ENCODE peak calls at places on chromosome 5, in four cellular contexts. R, G, I and D are unnamed samples.
A peak's percentile ranks its signal among the peaks of the same experiment; 100 is the strongest.

GRCh38 chr5:120457839-120458507 is 6.1 kb upstream of the PRR16 start:
- DNase-seq in R (peak; percentile 82), G (peak; percentile 63), I (peak; percentile 46), D (peak; percentile 12)

GRCh38 chr5:1640276-1640898 is 116.6 kb upstream of the LPCAT1 start:
- DNase-seq in R (no peak), G (no peak), I (no peak), D (no peak)

GRCh38 chr5:66608501-66608900 is 12.3 kb downstream of the MAST4 start:
- DNase-seq in R (no peak), G (no peak), I (no peak), D (no peak)

GRCh38 chr5:84393969-84394368 is 9.3 kb upstream of the EDIL3 start:
- DNase-seq in R (no peak), G (peak; percentile 42), I (no peak), D (no peak)

GRCh38 chr5:10691826-10692785 is 68.9 kb downstream of the DAP start:
- DNase-seq in R (no peak), G (no peak), I (no peak), D (no peak)

GRCh38 chr5:142322747-142323479 is 1.9 kb downstream of the SPRY4 start:
- DNase-seq in R (no peak), G (no peak), I (no peak), D (peak; percentile 35)

GRCh38 chr5:28549588-28549987 is 1511.2 kb upstream of the CDH9 start:
- DNase-seq in R (no peak), G (no peak), I (no peak), D (no peak)

GRCh38 chr5:34717426-34718327 is 61.5 kb downstream of the RAI14 start:
- DNase-seq in R (peak; percentile 63), G (peak; percentile 47), I (no peak), D (no peak)

GRCh38 chr5:122063836-122064235 is 14.2 kb downstream of the LOX start:
- DNase-seq in R (no peak), G (no peak), I (no peak), D (no peak)

GRCh38 chr5:24491482-24491881 is 153.3 kb downstream of the CDH10 start:
- DNase-seq in R (no peak), G (peak; percentile 58), I (no peak), D (no peak)

GRCh38 chr5:132204330-132204729 is 23.3 kb downstream of the P4HA2 start:
- DNase-seq in R (no peak), G (no peak), I (no peak), D (no peak)

GRCh38 chr5:108366500-108366899 is 15.4 kb downstream of the FBXL17 start:
- DNase-seq in R (no peak), G (no peak), I (no peak), D (no peak)

GRCh38 chr5:39424751-39425524 is at the start of gene DAB2:
- DNase-seq in R (peak; percentile 88), G (peak; percentile 87), I (peak; percentile 79), D (peak; percentile 78)

GRCh38 chr5:111197523-111197922 is 26.7 kb upstream of the CAMK4 start:
- DNase-seq in R (no peak), G (no peak), I (peak; percentile 44), D (no peak)

GRCh38 chr5:134574521-134574920 is 49.1 kb downstream of the JADE2 start:
- DNase-seq in R (no peak), G (no peak), I (no peak), D (no peak)

GRCh38 chr5:72619677-72620076 is 112.5 kb upstream of the ZNF366 start:
- DNase-seq in R (no peak), G (no peak), I (no peak), D (no peak)

GRCh38 chr5:91255396-91256141 is 127.5 kb downstream of the ARRDC3 start:
- DNase-seq in R (no peak), G (no peak), I (no peak), D (no peak)

GRCh38 chr5:91256142-91256524 is 127.0 kb downstream of the ARRDC3 start:
- DNase-seq in R (no peak), G (no peak), I (no peak), D (no peak)

GRCh38 chr5:91252916-91253315 is 130.2 kb downstream of the ARRDC3 start:
- DNase-seq in R (no peak), G (no peak), I (no peak), D (no peak)

GRCh38 chr5:91257301-91257700 is 125.8 kb downstream of the ARRDC3 start:
- DNase-seq in R (no peak), G (no peak), I (no peak), D (no peak)
- TF ChIP-seq RNF2 in R (no peak), G (no peak), I (no peak), D (no peak)

GRCh38 chr5:112397690-112398089 is 21.4 kb downstream of the EPB41L4A start:
- DNase-seq in R (no peak), G (no peak), I (no peak), D (no peak)

GRCh38 chr5:112401924-112402323 is 17.2 kb downstream of the EPB41L4A start:
- DNase-seq in R (no peak), G (no peak), I (no peak), D (no peak)

DNA sequence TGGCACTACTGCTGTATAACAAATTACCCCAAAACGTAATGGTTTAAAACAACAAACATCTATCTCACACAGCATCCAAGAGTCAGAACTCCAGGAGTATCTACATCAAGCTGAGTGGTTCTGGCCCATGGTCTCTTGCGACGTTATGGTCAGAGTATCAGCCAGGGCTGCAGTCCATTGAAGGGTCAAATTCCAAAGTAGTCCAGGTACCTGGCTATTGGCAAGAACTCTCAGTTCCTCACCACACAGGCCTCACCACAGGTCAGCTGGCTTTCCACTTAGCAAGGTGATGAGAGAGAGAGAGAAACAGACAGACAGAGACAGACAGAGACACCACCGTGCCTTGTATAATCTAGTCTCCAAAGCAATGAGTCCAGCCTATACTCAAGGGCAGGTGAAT is 22.6 kb downstream of the EPB41L4A start:
- DNase-seq in R (no peak), G (no peak), I (no peak), D (no peak)
- TF ChIP-seq RNF2 in R (no peak), G (no peak), I (no peak), D (no peak)

GRCh38 chr5:151162794-151163193 is 5.2 kb upstream of the ANXA6 start:
- DNase-seq in R (no peak), G (no peak), I (no peak), D (no peak)
- TF ChIP-seq RNF2 in R (no peak), G (no peak), I (no peak), D (no peak)

GRCh38 chr5:180818942-180819341 is 16.3 kb upstream of the MGAT1 start:
- DNase-seq in R (no peak), G (no peak), I (no peak), D (no peak)
- TF ChIP-seq RNF2 in R (no peak), G (no peak), I (no peak), D (no peak)

DNA sequence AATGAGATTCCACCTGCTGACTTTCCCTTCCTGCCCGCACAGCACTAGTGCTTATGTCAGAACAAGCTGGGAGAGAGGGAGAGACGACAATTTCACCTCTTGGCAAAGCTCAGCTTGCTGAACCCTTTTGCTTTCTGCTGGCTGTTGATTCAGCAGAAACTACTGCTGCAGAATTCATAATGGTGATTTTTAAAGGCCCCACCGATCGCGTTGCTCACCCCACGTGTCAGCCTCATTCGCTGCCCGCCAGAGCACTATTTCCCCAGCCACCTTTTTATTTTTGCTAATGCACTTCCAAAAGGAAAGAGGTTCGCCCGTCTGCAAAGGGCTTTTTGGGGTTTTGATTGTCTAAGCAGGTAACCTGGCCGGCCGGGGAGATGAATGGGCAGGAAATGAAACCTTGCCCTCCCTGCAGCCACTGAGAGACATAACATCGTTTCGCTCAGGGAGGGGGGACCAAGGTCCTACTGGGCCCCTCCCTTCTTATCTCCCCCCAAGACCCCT is 1.3 kb downstream of the PPP2R2B start:
- DNase-seq in R (no peak), G (no peak), I (no peak), D (no peak)
- TF ChIP-seq RNF2 in R (no peak), G (no peak), I (no peak), D (no peak)

GRCh38 chr5:75622564-75622963 is 11.3 kb downstream of the ANKDD1B start:
- DNase-seq in R (no peak), G (no peak), I (no peak), D (no peak)
- TF ChIP-seq RNF2 in R (no peak), G (no peak), I (no peak), D (no peak)